ENCODE peak calls at places on chromosomes 2 and 18, in seven cellular contexts. E is mesothelial cell of epicardium; W is astrocyte of the spinal cord; K is KBM-7; Y is erythroblast; M is stimulated activated CD4-positive, alpha-beta T cell treated with anti-CD3 and anti-CD28 coated beads, Interleukin-1b, Interleukin-23, amount 100 ng/mL, for 48 hours; P is effector memory CD8-positive, alpha-beta T cell. U is an unnamed sample.

GRCh38 chr18:48037481-48038271 is 107.2 kb upstream of the SMAD2 start:
- DNase-seq in Y (no peak), K (peak), M (no peak), W (no peak), P (no peak), E (no peak), U (peak)

GRCh38 chr18:26792661-26793060 is 72.8 kb downstream of the AQP4 start:
- DNase-seq in E (no peak), K (no peak), W (peak), M (no peak), P (no peak), Y (no peak), U (no peak)

GRCh38 chr2:101809656-101810055 is 112.1 kb downstream of the MAP4K4 start:
- DNase-seq in W (no peak), M (no peak), E (no peak), K (no peak), Y (peak), P (no peak), U (no peak)

GRCh38 chr2:181552808-181553207 is 95.6 kb downstream of the ITGA4 start:
- DNase-seq in M (no peak), E (no peak), P (no peak), Y (no peak), K (no peak), W (no peak), U (peak)

GRCh38 chr18:30334781-30335180 is 707.8 kb downstream of the DSC3 start:
- DNase-seq in K (no peak), W (no peak), M (no peak), Y (no peak), E (no peak), P (no peak), U (peak)

GRCh38 chr2:26901326-26902183 is 53.6 kb downstream of the DPYSL5 start:
- DNase-seq in W (no peak), Y (no peak), P (no peak), M (no peak), E (no peak), K (no peak), U (no peak)

GRCh38 chr2:173644146-173644545 is 289.5 kb downstream of the CDCA7 start:
- DNase-seq in Y (no peak), E (no peak), K (no peak), W (peak), M (no peak), P (no peak), U (no peak)

GRCh38 chr18:78542204-78542603 is 437.4 kb upstream of the SALL3 start:
- DNase-seq in W (no peak), E (no peak), M (no peak), K (peak), P (no peak), Y (no peak), U (peak)

GRCh38 chr2:109457811-109458210 is 156.0 kb downstream of the SEPTIN10 start:
- DNase-seq in Y (no peak), W (peak), P (no peak), K (peak), E (no peak), M (no peak), U (peak)

GRCh38 chr2:10141736-10142639 is 19.4 kb downstream of the RRM2 start:
- DNase-seq in E (no peak), Y (peak), M (no peak), K (no peak), W (no peak), P (no peak), U (no peak)

U was measured in islet precursor cell.